ENCODE peak calls at places on chromosome 1, in ten cellular contexts. I is IMR-90, M is heart right ventricle, N is fibroblast of lung, E is RWPE2, G is left lung, P is transverse colon, T is stomach, A is breast epithelium, L is testis. Z is an unnamed sample.

GRCh38 chr1:66478116-66478515 is 55.8 kb upstream of the SGIP1 start:
- DNase-seq in T (no peak), G (no peak), P (no peak), L (no peak), M (no peak), A (no peak), E (no peak), I (peak; percentile 54), N (peak; percentile 37), Z (no peak)

GRCh38 chr1:204098683-204099082 is 25.8 kb downstream of the SOX13 start:
- DNase-seq in G (no peak), I (no peak), P (no peak), E (no peak), L (no peak), A (no peak), N (no peak), M (no peak), T (no peak), Z (no peak)

GRCh38 chr1:117634631-117635030 is 28.8 kb downstream of the TENT5C start:
- DNase-seq in I (no peak), G (no peak), N (no peak), A (no peak), M (no peak), E (no peak), T (no peak), L (no peak), P (no peak), Z (no peak)

GRCh38 chr1:95309031-95309459 is 75.0 kb downstream of the RWDD3 start:
- DNase-seq in T (no peak), M (no peak), N (peak; percentile 67), I (peak; percentile 21), E (no peak), L (peak; percentile 38), P (no peak), A (no peak), G (no peak), Z (no peak)

GRCh38 chr1:67169932-67170331 is 3.7 kb downstream of the IL23R start:
- DNase-seq in N (no peak), T (no peak), E (no peak), I (no peak), G (no peak), L (no peak), A (no peak), P (no peak), M (no peak), Z (no peak)

GRCh38 chr1:100703716-100704115 is 15.8 kb upstream of the VCAM1 start:
- DNase-seq in E (no peak), L (no peak), T (no peak), A (no peak), I (no peak), M (no peak), G (no peak), N (no peak), P (no peak), Z (no peak)

GRCh38 chr1:25549273-25550154 is 6.1 kb downstream of the LDLRAP1 start:
- DNase-seq in M (peak; percentile 56), E (peak; percentile 80), N (no peak), T (peak; percentile 62), L (no peak), G (peak; percentile 76), P (peak; percentile 92), I (peak; percentile 39), A (no peak), Z (peak; percentile 67)

GRCh38 chr1:92315766-92316413 is 17.0 kb downstream of the RPAP2 start:
- DNase-seq in E (no peak), M (no peak), G (no peak), I (no peak), P (peak; percentile 22), N (no peak), A (no peak), L (no peak), T (no peak), Z (peak; percentile 26)

GRCh38 chr1:61078611-61079010 is 3.8 kb upstream of the NFIA start:
- DNase-seq in E (no peak), N (no peak), A (no peak), G (no peak), I (no peak), T (no peak), P (no peak), M (no peak), L (no peak), Z (no peak)

GRCh38 chr1:81430955-81431646 is 369.6 kb upstream of the ADGRL2 start:
- DNase-seq in E (no peak), P (no peak), I (no peak), M (no peak), N (no peak), A (no peak), T (no peak), G (no peak), L (no peak), Z (no peak)

GRCh38 chr1:240322943-240323342 is 231.3 kb downstream of the FMN2 start:
- DNase-seq in N (no peak), M (no peak), P (no peak), G (no peak), L (no peak), A (no peak), E (no peak), T (no peak), I (no peak), Z (no peak)

GRCh38 chr1:6596351-6596750 is 6.3 kb downstream of the KLHL21 start:
- DNase-seq in E (no peak), M (no peak), N (no peak), I (no peak), P (no peak), A (no peak), L (no peak), G (no peak), T (no peak), Z (no peak)
- H3K36me3 ChIP-seq in E (peaks cover 76% of the 10 kb centered on the region), M (peaks cover 80% of the 10 kb centered on the region), N (peaks cover 42% of the 10 kb centered on the region), I (peaks cover 70% of the 10 kb centered on the region), P (peaks cover 3% of the 10 kb centered on the region), A (no peaks in the 10 kb centered on the region), L (no peaks in the 10 kb centered on the region), G (no peaks in the 10 kb centered on the region), T (peaks cover 74% of the 10 kb centered on the region), Z (peaks cover 53% of the 10 kb centered on the region)

DNA sequence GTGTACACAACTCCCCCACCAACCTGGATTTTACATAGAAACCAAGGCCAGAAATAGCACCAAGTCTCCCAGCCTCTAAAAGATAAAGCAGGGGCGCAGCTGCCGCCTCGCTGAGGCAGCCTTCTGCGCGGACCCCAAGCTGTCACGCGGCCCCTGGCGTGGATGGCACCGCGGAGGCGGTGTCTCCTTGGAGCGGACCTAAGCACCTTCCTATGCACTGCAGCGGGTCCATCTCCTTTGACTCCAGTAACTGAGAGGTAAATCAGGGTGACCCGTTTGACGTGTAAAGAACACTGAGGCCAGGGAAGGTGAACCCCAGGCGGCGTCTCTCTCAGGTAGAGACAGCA is 17.0 kb downstream of the ZNF697 start:
- DNase-seq in G (no peak), N (no peak), T (no peak), E (no peak), P (no peak), M (no peak), L (peak; percentile 38), I (no peak), A (no peak), Z (no peak)
- H3K27ac ChIP-seq in G (peak overlapping the region; percentile 46), N (peak overlapping the region; percentile 62), T (peak overlapping the region; percentile 86), E (no peak overlapping the region), P (peak overlapping the region; percentile 69), M (peak overlapping the region; percentile 81), L (peak overlapping the region; percentile 73), I (no peak overlapping the region), A (peak overlapping the region; percentile 83), Z (no peak overlapping the region)

DNA sequence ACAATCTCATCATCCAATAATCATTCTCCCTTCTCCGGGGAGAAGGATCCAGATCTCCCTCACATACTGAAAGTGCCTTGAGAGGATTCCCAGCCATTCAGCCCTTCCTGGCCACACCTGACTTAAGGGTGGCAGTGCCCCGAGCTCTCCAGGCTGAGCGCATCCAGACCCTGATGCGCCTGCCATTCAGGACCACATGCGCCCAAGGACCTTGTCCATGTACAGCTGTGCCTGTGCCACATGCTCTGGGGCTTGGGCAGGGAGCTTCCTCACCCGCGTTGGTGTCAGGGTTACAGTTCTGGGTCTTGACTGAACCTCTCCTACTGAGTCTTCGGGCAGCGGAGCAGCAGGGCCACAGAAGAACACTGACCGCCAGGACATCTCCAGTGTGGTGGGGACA is 121.1 kb downstream of the KIAA0319L start:
- DNase-seq in M (no peak), N (no peak), E (no peak), G (no peak), A (no peak), P (no peak), I (no peak), L (no peak), T (no peak), Z (no peak)
- H3K36me3 ChIP-seq in M (peaks cover 95% of the 10 kb centered on the region), N (peaks cover 12% of the 10 kb centered on the region), E (peaks cover 20% of the 10 kb centered on the region), G (no peaks in the 10 kb centered on the region), A (peaks cover 13% of the 10 kb centered on the region), P (no peaks in the 10 kb centered on the region), I (peaks cover 65% of the 10 kb centered on the region), L (no peaks in the 10 kb centered on the region), T (peaks cover 48% of the 10 kb centered on the region), Z (peaks cover 44% of the 10 kb centered on the region)

DNA sequence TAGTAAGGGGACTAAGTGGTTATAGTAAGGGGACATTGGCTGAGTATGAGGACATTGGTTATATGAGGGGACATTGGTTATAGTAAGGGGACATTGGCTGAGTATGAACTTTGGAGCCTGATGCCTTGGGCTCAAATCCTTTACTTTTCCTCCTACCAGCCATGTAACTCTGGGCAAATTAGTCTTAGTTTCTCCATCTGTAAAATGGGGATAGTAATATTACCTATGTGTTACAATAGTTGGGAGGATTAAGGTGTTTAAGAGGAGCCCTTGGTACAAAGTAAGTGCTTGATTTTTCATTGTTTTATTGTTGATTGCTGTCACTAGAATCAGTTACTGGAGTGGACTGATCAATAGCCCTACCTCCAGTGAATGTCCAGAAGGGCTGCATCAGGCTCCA is 2.8 kb downstream of the OSCP1 start:
- DNase-seq in M (no peak), L (no peak), T (no peak), A (no peak), P (no peak), N (no peak), I (no peak), E (no peak), G (no peak), Z (no peak)
- H3K27ac ChIP-seq in M (no peak overlapping the region), L (no peak overlapping the region), T (no peak overlapping the region), A (no peak overlapping the region), P (no peak overlapping the region), N (no peak overlapping the region), I (no peak overlapping the region), E (no peak overlapping the region), G (no peak overlapping the region), Z (no peak overlapping the region)

GRCh38 chr1:167770127-167770526 is 48.3 kb downstream of the MPZL1 start:
- DNase-seq in L (no peak), G (no peak), P (no peak), T (no peak), N (no peak), M (no peak), I (no peak), E (no peak), A (no peak), Z (no peak)
- H3K36me3 ChIP-seq in L (no peaks in the 10 kb centered on the region), G (no peaks in the 10 kb centered on the region), P (no peaks in the 10 kb centered on the region), T (peaks cover 6% of the 10 kb centered on the region), N (no peaks in the 10 kb centered on the region), M (peaks cover 80% of the 10 kb centered on the region), I (peaks cover 30% of the 10 kb centered on the region), E (peaks cover 86% of the 10 kb centered on the region), A (no peaks in the 10 kb centered on the region), Z (no peaks in the 10 kb centered on the region)

DNA sequence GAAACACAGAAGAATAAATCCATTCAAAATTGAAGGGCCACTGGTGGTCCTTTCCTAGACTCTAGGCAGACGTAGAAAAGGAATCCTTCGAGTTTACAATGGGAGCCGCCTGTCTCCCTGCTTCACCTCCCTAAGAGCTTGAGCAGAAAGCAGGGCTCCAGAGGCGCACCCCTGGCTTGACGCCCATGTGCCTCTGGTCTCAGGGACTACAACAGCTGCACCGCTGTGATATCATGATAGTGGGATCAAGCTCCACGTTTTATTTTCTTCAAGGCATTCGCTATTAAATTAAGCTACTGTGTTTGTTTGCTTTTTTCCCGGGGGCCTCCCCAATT is 403 bp upstream of the C1orf122 start:
- DNase-seq in G (no peak), M (peak; percentile 15), N (no peak), I (no peak), A (no peak), E (no peak), L (no peak), P (no peak), T (no peak), Z (no peak)
- H3K27ac ChIP-seq in G (peak overlapping the region; percentile 89), M (peak overlapping the region; percentile 97), N (peak overlapping the region; percentile 81), I (peak overlapping the region; percentile 70), A (peak overlapping the region; percentile 93), E (peak overlapping the region; percentile 65), L (peak overlapping the region; percentile 98), P (peak overlapping the region; percentile 97), T (peak overlapping the region; percentile 96), Z (peak overlapping the region; percentile 88)

Z was measured in effector memory CD4-positive, alpha-beta T cell.